ENCODE peak calls at places on chromosome 9, in six cellular contexts. One of them, this sample, is unnamed.

GRCh38 chr9:111232997-111233790 is 96.8 kb downstream of the OR2K2 start:
- DNase-seq in fibroblast of pulmonary artery: no peak
- DNase-seq in cerebellar nuclear complex: no peak
- DNase-seq in ACHN: no peak
- DNase-seq in ecto neural progenitor cell: no peak
- DNase-seq in WTC11: peak
- DNase-seq in this sample: no peak

GRCh38 chr9:1726993-1727759 is 288.0 kb upstream of the SMARCA2 start:
- DNase-seq in ACHN: no peak
- DNase-seq in ecto neural progenitor cell: no peak
- DNase-seq in fibroblast of pulmonary artery: no peak
- DNase-seq in WTC11: peak
- DNase-seq in cerebellar nuclear complex: no peak
- DNase-seq in this sample: no peak

GRCh38 chr9:110109331-110110110 is 98.4 kb downstream of the C9orf152 start:
- DNase-seq in WTC11: no peak
- DNase-seq in fibroblast of pulmonary artery: peak
- DNase-seq in ecto neural progenitor cell: no peak
- DNase-seq in cerebellar nuclear complex: no peak
- DNase-seq in ACHN: no peak
- DNase-seq in this sample: no peak

GRCh38 chr9:84271004-84271886 is 69.3 kb downstream of the SLC28A3 start:
- DNase-seq in ecto neural progenitor cell: peak
- DNase-seq in fibroblast of pulmonary artery: peak
- DNase-seq in cerebellar nuclear complex: no peak
- DNase-seq in WTC11: peak
- DNase-seq in ACHN: no peak
- DNase-seq in this sample: no peak

GRCh38 chr9:92608221-92609141 is 61.5 kb downstream of the IPPK start:
- DNase-seq in WTC11: no peak
- DNase-seq in ACHN: no peak
- DNase-seq in fibroblast of pulmonary artery: no peak
- DNase-seq in ecto neural progenitor cell: peak
- DNase-seq in cerebellar nuclear complex: no peak
- DNase-seq in this sample: no peak

GRCh38 chr9:134367796-134368490 is 41.7 kb downstream of the RXRA start:
- DNase-seq in ecto neural progenitor cell: no peak
- DNase-seq in ACHN: no peak
- DNase-seq in WTC11: no peak
- DNase-seq in cerebellar nuclear complex: no peak
- DNase-seq in fibroblast of pulmonary artery: no peak
- DNase-seq in this sample: no peak

GRCh38 chr9:103183569-103184191 is 188.5 kb downstream of the CYLC2 start:
- DNase-seq in ecto neural progenitor cell: no peak
- DNase-seq in cerebellar nuclear complex: no peak
- DNase-seq in WTC11: no peak
- DNase-seq in ACHN: no peak
- DNase-seq in fibroblast of pulmonary artery: no peak
- DNase-seq in this sample: no peak

GRCh38 chr9:15306068-15306756 is 804 bp downstream of the TTC39B start:
- DNase-seq in ACHN: peak
- DNase-seq in ecto neural progenitor cell: peak
- DNase-seq in fibroblast of pulmonary artery: peak
- DNase-seq in WTC11: peak
- DNase-seq in cerebellar nuclear complex: no peak
- DNase-seq in this sample: peak

GRCh38 chr9:21677834-21678233 is 124.6 kb upstream of the MTAP start:
- DNase-seq in fibroblast of pulmonary artery: peak
- DNase-seq in WTC11: no peak
- DNase-seq in ACHN: no peak
- DNase-seq in ecto neural progenitor cell: no peak
- DNase-seq in cerebellar nuclear complex: no peak
- DNase-seq in this sample: no peak

GRCh38 chr9:91896513-91897121 is 53.4 kb downstream of the ROR2 start:
- DNase-seq in ecto neural progenitor cell: no peak
- DNase-seq in fibroblast of pulmonary artery: peak
- DNase-seq in WTC11: no peak
- DNase-seq in cerebellar nuclear complex: no peak
- DNase-seq in ACHN: peak
- DNase-seq in this sample: no peak

GRCh38 chr9:86242012-86242411 is 17.4 kb downstream of the C9orf153 start:
- DNase-seq in fibroblast of pulmonary artery: peak
- DNase-seq in ACHN: no peak
- DNase-seq in cerebellar nuclear complex: no peak
- DNase-seq in ecto neural progenitor cell: no peak
- DNase-seq in WTC11: no peak
- DNase-seq in this sample: no peak

GRCh38 chr9:129242191-129242953 is 64.3 kb upstream of the IER5L start:
- DNase-seq in ecto neural progenitor cell: no peak
- DNase-seq in cerebellar nuclear complex: no peak
- DNase-seq in fibroblast of pulmonary artery: no peak
- DNase-seq in WTC11: no peak
- DNase-seq in ACHN: no peak
- DNase-seq in this sample: no peak

GRCh38 chr9:134340475-134341186 is 14.4 kb downstream of the RXRA start:
- DNase-seq in fibroblast of pulmonary artery: no peak
- DNase-seq in WTC11: no peak
- DNase-seq in cerebellar nuclear complex: no peak
- DNase-seq in ACHN: no peak
- DNase-seq in ecto neural progenitor cell: no peak
- DNase-seq in this sample: no peak

GRCh38 chr9:121399883-121400607 is 30.0 kb upstream of the STOM start:
- DNase-seq in ecto neural progenitor cell: no peak
- DNase-seq in WTC11: no peak
- DNase-seq in cerebellar nuclear complex: no peak
- DNase-seq in fibroblast of pulmonary artery: peak
- DNase-seq in ACHN: peak
- DNase-seq in this sample: no peak

GRCh38 chr9:112005939-112006338 is 109.3 kb downstream of the UGCG start:
- DNase-seq in ecto neural progenitor cell: peak
- DNase-seq in fibroblast of pulmonary artery: no peak
- DNase-seq in WTC11: no peak
- DNase-seq in cerebellar nuclear complex: no peak
- DNase-seq in ACHN: no peak
- DNase-seq in this sample: no peak

GRCh38 chr9:131612851-131613250 is 67.5 kb downstream of the PRRT1B start:
- DNase-seq in ACHN: no peak
- DNase-seq in cerebellar nuclear complex: no peak
- DNase-seq in WTC11: no peak
- DNase-seq in ecto neural progenitor cell: no peak
- DNase-seq in fibroblast of pulmonary artery: no peak
- DNase-seq in this sample: no peak

GRCh38 chr9:18442629-18443491 is 31.1 kb upstream of the ADAMTSL1 start:
- DNase-seq in ACHN: peak
- DNase-seq in fibroblast of pulmonary artery: peak
- DNase-seq in WTC11: peak
- DNase-seq in cerebellar nuclear complex: no peak
- DNase-seq in ecto neural progenitor cell: peak
- DNase-seq in this sample: no peak

GRCh38 chr9:107874591-107875374 is 385.2 kb upstream of the KLF4 start:
- DNase-seq in ACHN: no peak
- DNase-seq in ecto neural progenitor cell: no peak
- DNase-seq in cerebellar nuclear complex: no peak
- DNase-seq in WTC11: no peak
- DNase-seq in fibroblast of pulmonary artery: no peak
- DNase-seq in this sample: no peak

GRCh38 chr9:95383198-95383673 is 65.7 kb upstream of the FANCC start:
- DNase-seq in ecto neural progenitor cell: no peak
- DNase-seq in WTC11: no peak
- DNase-seq in fibroblast of pulmonary artery: peak
- DNase-seq in cerebellar nuclear complex: no peak
- DNase-seq in ACHN: peak
- DNase-seq in this sample: no peak

GRCh38 chr9:122442568-122442967 is 35.2 kb downstream of the OR1J1 start:
- DNase-seq in cerebellar nuclear complex: no peak
- DNase-seq in WTC11: no peak
- DNase-seq in ACHN: no peak
- DNase-seq in fibroblast of pulmonary artery: no peak
- DNase-seq in ecto neural progenitor cell: no peak
- DNase-seq in this sample: no peak

GRCh38 chr9:125233678-125234077 is 7.5 kb downstream of the HSPA5 start:
- DNase-seq in WTC11: no peak
- DNase-seq in fibroblast of pulmonary artery: peak
- DNase-seq in ecto neural progenitor cell: no peak
- DNase-seq in ACHN: peak
- DNase-seq in cerebellar nuclear complex: no peak
- DNase-seq in this sample: no peak

GRCh38 chr9:89770779-89771178 is 166.0 kb downstream of the GADD45G start:
- DNase-seq in ACHN: no peak
- DNase-seq in ecto neural progenitor cell: no peak
- DNase-seq in WTC11: no peak
- DNase-seq in cerebellar nuclear complex: no peak
- DNase-seq in fibroblast of pulmonary artery: no peak
- DNase-seq in this sample: no peak

GRCh38 chr9:36064448-36065037 is 27.8 kb downstream of the RECK start:
- DNase-seq in cerebellar nuclear complex: no peak
- DNase-seq in fibroblast of pulmonary artery: peak
- DNase-seq in ACHN: no peak
- DNase-seq in WTC11: no peak
- DNase-seq in ecto neural progenitor cell: no peak
- DNase-seq in this sample: no peak

GRCh38 chr9:3459076-3459475 is 66.7 kb downstream of the RFX3 start:
- DNase-seq in ACHN: no peak
- DNase-seq in cerebellar nuclear complex: no peak
- DNase-seq in WTC11: no peak
- DNase-seq in fibroblast of pulmonary artery: no peak
- DNase-seq in ecto neural progenitor cell: no peak
- DNase-seq in this sample: no peak

GRCh38 chr9:137611623-137612609 is 6.4 kb downstream of the ARRDC1 start:
- DNase-seq in WTC11: no peak
- DNase-seq in ecto neural progenitor cell: no peak
- DNase-seq in cerebellar nuclear complex: no peak
- DNase-seq in fibroblast of pulmonary artery: peak
- DNase-seq in ACHN: peak
- DNase-seq in this sample: no peak

GRCh38 chr9:114400772-114401171 is 13.0 kb upstream of the AKNA start:
- DNase-seq in cerebellar nuclear complex: no peak
- DNase-seq in ecto neural progenitor cell: no peak
- DNase-seq in ACHN: no peak
- DNase-seq in WTC11: no peak
- DNase-seq in fibroblast of pulmonary artery: no peak
- DNase-seq in this sample: no peak

GRCh38 chr9:114389612-114390368 is 2.0 kb upstream of the AKNA start:
- DNase-seq in ACHN: no peak
- DNase-seq in WTC11: no peak
- DNase-seq in fibroblast of pulmonary artery: no peak
- DNase-seq in cerebellar nuclear complex: no peak
- DNase-seq in ecto neural progenitor cell: no peak
- DNase-seq in this sample: no peak

GRCh38 chr9:4741365-4742031 is 496 bp upstream of the AK3 start:
- DNase-seq in fibroblast of pulmonary artery: peak
- DNase-seq in WTC11: peak
- DNase-seq in ecto neural progenitor cell: no peak
- DNase-seq in ACHN: peak
- DNase-seq in cerebellar nuclear complex: no peak
- DNase-seq in this sample: peak

GRCh38 chr9:115845648-115846312 is 307.8 kb upstream of the PAPPA start:
- DNase-seq in ACHN: no peak
- DNase-seq in fibroblast of pulmonary artery: peak
- DNase-seq in WTC11: no peak
- DNase-seq in ecto neural progenitor cell: no peak
- DNase-seq in cerebellar nuclear complex: no peak
- DNase-seq in this sample: no peak

GRCh38 chr9:105656131-105656921 is 5.9 kb upstream of the TAL2 start:
- DNase-seq in fibroblast of pulmonary artery: no peak
- DNase-seq in WTC11: peak
- DNase-seq in ACHN: peak
- DNase-seq in ecto neural progenitor cell: peak
- DNase-seq in cerebellar nuclear complex: no peak
- DNase-seq in this sample: no peak

GRCh38 chr9:76650692-76651091 is 113.5 kb upstream of the PCA3 start:
- DNase-seq in WTC11: no peak
- DNase-seq in cerebellar nuclear complex: no peak
- DNase-seq in fibroblast of pulmonary artery: no peak
- DNase-seq in ecto neural progenitor cell: no peak
- DNase-seq in ACHN: no peak
- DNase-seq in this sample: no peak

GRCh38 chr9:119026120-119026519 is 343.1 kb downstream of the BRINP1 start:
- DNase-seq in ACHN: no peak
- DNase-seq in ecto neural progenitor cell: no peak
- DNase-seq in cerebellar nuclear complex: peak
- DNase-seq in WTC11: no peak
- DNase-seq in fibroblast of pulmonary artery: no peak
- DNase-seq in this sample: no peak

GRCh38 chr9:93599571-93600403 is 23.4 kb downstream of the PHF2 start:
- DNase-seq in ecto neural progenitor cell: peak
- DNase-seq in WTC11: no peak
- DNase-seq in fibroblast of pulmonary artery: no peak
- DNase-seq in ACHN: no peak
- DNase-seq in cerebellar nuclear complex: no peak
- DNase-seq in this sample: no peak

GRCh38 chr9:100309992-100310391 is 42.8 kb downstream of the TEX10 start:
- DNase-seq in fibroblast of pulmonary artery: peak
- DNase-seq in ACHN: peak
- DNase-seq in ecto neural progenitor cell: no peak
- DNase-seq in WTC11: no peak
- DNase-seq in cerebellar nuclear complex: no peak
- DNase-seq in this sample: no peak

GRCh38 chr9:3457171-3457570 is 68.6 kb downstream of the RFX3 start:
- DNase-seq in fibroblast of pulmonary artery: no peak
- DNase-seq in ACHN: no peak
- DNase-seq in WTC11: no peak
- DNase-seq in ecto neural progenitor cell: no peak
- DNase-seq in cerebellar nuclear complex: no peak
- DNase-seq in this sample: no peak

This sample was measured in effector CD4-positive, alpha-beta T cell.